ENCODE peak calls at places on chromosomes 12 and 14, in six cellular contexts. M is GM04503, S is heart left ventricle, A is epithelial cell of esophagus, T is sigmoid colon, G is SHP77 treated with DMSO at 0.1 percent for 48 hours. K is an unnamed sample.

GRCh38 chr14:75783184-75783583 is 122.1 kb downstream of the TTLL5 start:
- DNase-seq in M (no peak), S (peak; percentile 37), A (no peak), T (no peak), G (no peak), K (no peak)

GRCh38 chr14:51546603-51547258 is 105.0 kb upstream of the FRMD6 start:
- DNase-seq in M (no peak), S (no peak), A (no peak), T (no peak), G (no peak), K (no peak)

GRCh38 chr12:2963154-2963759 is 4.1 kb downstream of the TEAD4 start:
- DNase-seq in M (no peak), S (peak; percentile 67), A (no peak), T (no peak), G (no peak), K (no peak)

GRCh38 chr14:94768521-94769412 is 1.1 kb downstream of the GSC start:
- DNase-seq in M (no peak), S (no peak), A (no peak), T (peak; percentile 77), G (no peak), K (peak; percentile 4)

GRCh38 chr14:54599932-54600331 is 33.0 kb downstream of the SAMD4A start:
- DNase-seq in M (no peak), S (no peak), A (peak; percentile 57), T (no peak), G (no peak), K (peak; percentile 33)

GRCh38 chr12:14896477-14897184 is 11.0 kb upstream of the MGP start:
- DNase-seq in M (no peak), S (no peak), A (peak; percentile 61), T (no peak), G (no peak), K (no peak)

GRCh38 chr14:91748049-91748448 is 16.2 kb upstream of the CATSPERB start:
- DNase-seq in M (no peak), S (no peak), A (no peak), T (no peak), G (no peak), K (no peak)

GRCh38 chr14:78405071-78405856 is 235.1 kb downstream of the NRXN3 start:
- DNase-seq in M (no peak), S (no peak), A (no peak), T (no peak), G (no peak), K (peak; percentile 62)

GRCh38 chr12:101051151-101051550 is 158.9 kb downstream of the SLC5A8 start:
- DNase-seq in M (peak; percentile 70), S (no peak), A (no peak), T (no peak), G (no peak), K (no peak)

K was measured in kidney tubule cell.